ENCODE peak calls at places on chromosomes 3 and 15, in six cellular contexts. O is stomach, E is body of pancreas, B is suprapubic skin, F is ovary, V is IMR-90. X is an unnamed sample.
A peak's percentile ranks its signal among the peaks of the same experiment; 100 is the strongest.

GRCh38 chr15:24659622-24660021 is 16.0 kb upstream of the NPAP1 start:
- DNase-seq in O (no peak), E (no peak), B (no peak), F (no peak), V (no peak), X (no peak)

GRCh38 chr3:138256022-138256421 is 68.9 kb downstream of the ARMC8 start:
- DNase-seq in O (no peak), E (no peak), B (no peak), F (no peak), V (no peak), X (no peak)

GRCh38 chr3:63351159-63352007 is 73.3 kb downstream of the SYNPR start:
- DNase-seq in O (no peak), E (no peak), B (no peak), F (no peak), V (peak; percentile 64), X (peak; percentile 17)

GRCh38 chr3:196341142-196341541 is 3.0 kb upstream of the TM4SF19 start:
- DNase-seq in O (no peak), E (no peak), B (no peak), F (no peak), V (peak; percentile 72), X (no peak)

GRCh38 chr3:46284981-46285683 is 42.9 kb downstream of the CCR3 start:
- DNase-seq in O (no peak), E (no peak), B (no peak), F (no peak), V (no peak), X (no peak)

GRCh38 chr15:33621156-33621555 is 310.4 kb downstream of the RYR3 start:
- DNase-seq in O (no peak), E (no peak), B (no peak), F (no peak), V (no peak), X (no peak)

GRCh38 chr3:169657351-169658124 is 6.0 kb downstream of the MECOM start:
- DNase-seq in O (peak; percentile 72), E (peak; percentile 44), B (no peak), F (no peak), V (no peak), X (no peak)

GRCh38 chr15:68440136-68440535 is 8.2 kb upstream of the ITGA11 start:
- DNase-seq in O (no peak), E (no peak), B (no peak), F (no peak), V (no peak), X (no peak)

GRCh38 chr15:68797157-68797556 is 23.5 kb downstream of the ANP32A start:
- DNase-seq in O (no peak), E (no peak), B (no peak), F (no peak), V (peak; percentile 45), X (no peak)

GRCh38 chr3:186678604-186679003 is 12.8 kb downstream of the HRG start:
- DNase-seq in O (no peak), E (no peak), B (no peak), F (no peak), V (no peak), X (no peak)

GRCh38 chr3:132029182-132029902 is 5.5 kb downstream of the CPNE4 start:
- DNase-seq in O (peak; percentile 88), E (peak; percentile 85), B (peak; percentile 78), F (peak; percentile 26), V (peak; percentile 61), X (peak; percentile 84)

GRCh38 chr15:92947071-92947730 is 47.1 kb downstream of the CHD2 start:
- DNase-seq in O (no peak), E (no peak), B (no peak), F (no peak), V (no peak), X (no peak)

GRCh38 chr3:197700095-197700494 is 36.6 kb downstream of the RUBCN start:
- DNase-seq in O (no peak), E (no peak), B (no peak), F (no peak), V (peak; percentile 76), X (no peak)

GRCh38 chr3:149660462-149660861 is 2.6 kb upstream of the WWTR1 start:
- DNase-seq in O (no peak), E (no peak), B (no peak), F (no peak), V (no peak), X (no peak)

GRCh38 chr3:94036909-94037507 is 8.6 kb upstream of the STX19 start:
- DNase-seq in O (no peak), E (no peak), B (no peak), F (no peak), V (peak; percentile 62), X (no peak)

GRCh38 chr3:107284570-107284969 is 92.7 kb upstream of the CCDC54 start:
- DNase-seq in O (no peak), E (no peak), B (no peak), F (no peak), V (peak; percentile 52), X (no peak)
- H3K4me1 ChIP-seq in O (no peaks in the 10 kb centered on the region), E (no peaks in the 10 kb centered on the region), B (no peaks in the 10 kb centered on the region), F (no peaks in the 10 kb centered on the region), V (peaks cover 2% of the 10 kb centered on the region), X (no peaks in the 10 kb centered on the region)

GRCh38 chr3:124593442-124593829 is 136.8 kb upstream of the UMPS start:
- DNase-seq in O (no peak), E (no peak), B (no peak), F (no peak), V (no peak), X (no peak)
- H3K4me3 ChIP-seq in O (no peak overlapping the region), E (no peak overlapping the region), B (no peak overlapping the region), F (no peak overlapping the region), V (no peak overlapping the region), X (no peak overlapping the region)

GRCh38 chr3:64410226-64410625 is 185.0 kb upstream of the PRICKLE2 start:
- DNase-seq in O (no peak), E (no peak), B (no peak), F (no peak), V (no peak), X (no peak)

GRCh38 chr3:64408770-64409169 is 183.5 kb upstream of the PRICKLE2 start:
- DNase-seq in O (no peak), E (no peak), B (no peak), F (no peak), V (peak; percentile 39), X (no peak)

GRCh38 chr3:64405211-64405818 is 180.0 kb upstream of the PRICKLE2 start:
- DNase-seq in O (no peak), E (no peak), B (no peak), F (no peak), V (peak; percentile 67), X (no peak)

GRCh38 chr3:64414043-64414442 is 188.8 kb upstream of the PRICKLE2 start:
- DNase-seq in O (no peak), E (no peak), B (no peak), F (no peak), V (no peak), X (no peak)

GRCh38 chr3:64411101-64411500 is 185.8 kb upstream of the PRICKLE2 start:
- DNase-seq in O (no peak), E (no peak), B (no peak), F (no peak), V (no peak), X (no peak)
- TF ChIP-seq POLR2A in O (no peak), E (no peak), B (no peak), F (no peak), V (no peak), X (no peak)

DNA sequence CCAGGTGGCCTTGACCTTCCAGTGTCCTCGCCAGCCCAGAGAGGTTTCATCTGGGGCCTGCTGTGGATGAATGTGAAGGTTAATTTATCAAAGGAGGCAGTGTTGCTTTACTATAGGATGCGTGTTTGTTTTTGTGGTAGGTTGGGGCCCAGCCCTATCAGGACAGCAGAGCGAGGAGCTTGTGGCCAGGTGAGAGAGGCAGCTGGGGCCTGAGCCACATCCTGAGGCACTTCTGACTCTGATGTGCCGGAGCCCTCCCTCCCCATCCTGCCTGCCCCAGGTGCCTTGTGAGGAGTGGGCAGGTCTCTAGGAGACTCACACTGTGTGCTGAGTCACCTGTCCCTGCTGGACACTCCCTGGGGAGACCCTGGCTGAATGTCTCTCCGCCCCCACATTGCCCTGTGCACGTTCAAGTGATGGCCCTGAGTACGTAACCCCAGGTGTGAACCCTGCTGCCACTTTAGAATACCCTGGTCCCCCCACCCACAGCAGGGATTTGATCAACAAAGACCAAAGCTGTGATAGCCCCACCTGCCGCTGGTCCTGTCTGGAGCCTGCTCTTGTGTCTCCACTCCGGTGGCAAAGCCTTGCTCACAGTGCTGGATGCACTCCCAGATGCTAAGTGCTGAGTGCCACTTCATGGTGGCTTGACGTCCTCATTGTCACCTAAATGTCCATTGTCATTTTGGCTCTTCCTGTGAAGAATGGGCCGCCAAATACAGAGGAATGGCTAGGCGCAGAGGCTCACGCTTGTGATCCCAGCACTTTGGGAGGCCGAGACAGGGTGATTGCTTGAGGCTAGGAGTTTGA is 16.0 kb downstream of the FBLN2 start:
- DNase-seq in O (no peak), E (no peak), B (no peak), F (no peak), V (no peak), X (no peak)
- H3K4me1 ChIP-seq in O (no peaks in the 10 kb centered on the region), E (no peaks in the 10 kb centered on the region), B (peaks cover 43% of the 10 kb centered on the region), F (no peaks in the 10 kb centered on the region), V (no peaks in the 10 kb centered on the region), X (no peaks in the 10 kb centered on the region)

GRCh38 chr3:100209948-100210776 is 50.6 kb upstream of the TBC1D23 start:
- DNase-seq in O (no peak), E (no peak), B (no peak), F (no peak), V (peak; percentile 30), X (no peak)
- H3K4me3 ChIP-seq in O (no peak overlapping the region), E (no peak overlapping the region), B (no peak overlapping the region), F (no peak overlapping the region), V (no peak overlapping the region), X (no peak overlapping the region)

GRCh38 chr15:31434418-31435255 is 108.0 kb downstream of the KLF13 start:
- DNase-seq in O (peak; percentile 63), E (no peak), B (peak; percentile 86), F (no peak), V (peak; percentile 93), X (no peak)
- TF ChIP-seq POLR2A in O (no peak), E (no peak), B (no peak), F (no peak), V (no peak), X (no peak)

GRCh38 chr3:112378989-112379692 is 46.2 kb downstream of the CD200 start:
- DNase-seq in O (no peak), E (no peak), B (no peak), F (no peak), V (peak; percentile 92), X (peak; percentile 62)
- H3K4me1 ChIP-seq in O (peaks cover 15% of the 10 kb centered on the region), E (no peaks in the 10 kb centered on the region), B (peaks cover 45% of the 10 kb centered on the region), F (no peaks in the 10 kb centered on the region), V (peaks cover 14% of the 10 kb centered on the region), X (no peaks in the 10 kb centered on the region)